ENCODE peak calls at places on chromosomes 2 and 18, in five cellular contexts. M is D341Med, Q is heart right ventricle, T is RKO, V is T-helper 1 cell. C is an unnamed sample.

GRCh38 chr2:241226723-241227634 is 38.5 kb downstream of the ANO7 start:
- DNase-seq in M (no peak), Q (no peak), T (no peak), V (no peak), C (no peak)

GRCh38 chr18:12000072-12000659 is 18.9 kb downstream of the IMPA2 start:
- DNase-seq in M (no peak), Q (no peak), T (no peak), V (no peak), C (no peak)

GRCh38 chr2:123040506-123040905 is 984.6 kb upstream of the CNTNAP5 start:
- DNase-seq in Q (no peak), M (no peak), T (no peak), V (no peak), C (no peak)

GRCh38 chr2:219414857-219415256 is 3.3 kb upstream of the DES start:
- DNase-seq in Q (no peak), M (no peak), T (no peak), V (no peak), C (no peak)

GRCh38 chr18:3119401-3120323 is 100.1 kb downstream of the MYOM1 start:
- DNase-seq in V (no peak), Q (no peak), T (no peak), M (no peak), C (no peak)

GRCh38 chr2:152462591-152463178 is 127.7 kb downstream of the FMNL2 start:
- DNase-seq in Q (no peak), M (no peak), T (no peak), V (no peak), C (peak)

GRCh38 chr2:44580875-44581515 is 219.2 kb downstream of the CAMKMT start:
- DNase-seq in V (no peak), Q (no peak), M (no peak), T (no peak), C (no peak)

GRCh38 chr18:62425465-62426190 is 97.2 kb upstream of the ZCCHC2 start:
- DNase-seq in T (peak), M (peak), V (peak), Q (no peak), C (peak)

GRCh38 chr2:224754129-224754528 is 38.0 kb upstream of the CCDC195 start:
- DNase-seq in T (no peak), V (no peak), Q (no peak), M (no peak), C (no peak)

GRCh38 chr18:58541789-58542425 is 87.0 kb downstream of the ALPK2 start:
- DNase-seq in M (no peak), Q (no peak), T (peak), V (peak), C (no peak)

GRCh38 chr2:45637440-45637839 is 14.0 kb upstream of the PRKCE start:
- DNase-seq in T (no peak), M (no peak), Q (no peak), V (peak), C (no peak)

GRCh38 chr18:6920099-6920955 is 190.8 kb downstream of the ARHGAP28 start:
- DNase-seq in T (no peak), Q (no peak), V (peak), M (peak), C (peak)

GRCh38 chr2:18750662-18751554 is 161.5 kb upstream of the NT5C1B start:
- DNase-seq in V (no peak), T (no peak), Q (no peak), M (no peak), C (no peak)

GRCh38 chr18:9435041-9435440 is 40.3 kb upstream of the RALBP1 start:
- DNase-seq in T (no peak), M (no peak), Q (no peak), V (no peak), C (no peak)

GRCh38 chr18:58838165-58838860 is 26.4 kb upstream of the ZNF532 start:
- DNase-seq in V (no peak), Q (no peak), T (no peak), M (no peak), C (peak)

GRCh38 chr2:240462073-240462703 is 26.7 kb downstream of the GPC1 start:
- DNase-seq in Q (peak), V (no peak), M (no peak), T (no peak), C (no peak)

GRCh38 chr2:7083580-7084509 is 166.6 kb downstream of the RNF144A start:
- DNase-seq in V (peak), M (peak), T (peak), Q (no peak), C (no peak)

GRCh38 chr18:48709371-48709770 is 170.5 kb downstream of the CTIF start:
- DNase-seq in M (no peak), V (no peak), T (no peak), Q (peak), C (no peak)

GRCh38 chr2:45457211-45457945 is 153.7 kb downstream of the SRBD1 start:
- DNase-seq in M (no peak), V (no peak), Q (no peak), T (no peak), C (no peak)

GRCh38 chr2:43399515-43400245 is 173.3 kb upstream of the ZFP36L2 start:
- DNase-seq in Q (no peak), T (no peak), V (no peak), M (no peak), C (no peak)

GRCh38 chr2:54558188-54558975 is 102.3 kb downstream of the SPTBN1 start:
- DNase-seq in Q (peak), V (peak), T (peak), M (peak), C (no peak)

GRCh38 chr2:216683846-216684245 is 11.5 kb downstream of the IGFBP5 start:
- DNase-seq in Q (no peak), V (no peak), T (no peak), M (no peak), C (no peak)

GRCh38 chr18:57440331-57441101 is 5.3 kb downstream of the ONECUT2 start:
- DNase-seq in V (no peak), M (no peak), Q (no peak), T (no peak), C (no peak)

C was measured in globus pallidus.